ENCODE peak calls at places on chromosomes 6 and 20, in ten cellular contexts. D is DND-41, B is brain microvascular endothelial cell, L is MM.1S, Z is Panc1, P is transverse colon, J is right lobe of liver, G is SJSA1, F is breast epithelium, Q is Karpas-422. A is an unnamed sample. For H3K27me3 and H3K36me3, the result is how much of the 10 kb centered on the place peaks cover.

GRCh38 chr6:8904754-8905153 is 469.4 kb upstream of the SLC35B3 start:
- DNase-seq in D (no peak), B (no peak), L (peak), Z (no peak), P (no peak), J (no peak), G (no peak), F (no peak), Q (peak), A (no peak)

GRCh38 chr6:157964139-157964538 is 17.5 kb upstream of the SYNJ2 start:
- DNase-seq in D (no peak), B (no peak), L (no peak), Z (no peak), P (no peak), J (no peak), G (no peak), F (no peak), Q (peak), A (no peak)

GRCh38 chr6:33744001-33744848 is 2.5 kb downstream of the IP6K3 start:
- DNase-seq in D (peak), B (peak), L (peak), Z (peak), P (peak), J (peak), G (peak), F (peak), Q (peak), A (no peak)

GRCh38 chr6:45608252-45608911 is 230.6 kb upstream of the SUPT3H start:
- DNase-seq in D (no peak), B (no peak), L (no peak), Z (no peak), P (no peak), J (no peak), G (no peak), F (no peak), Q (no peak), A (no peak)

GRCh38 chr20:62739067-62739466 is 30.4 kb downstream of the NTSR1 start:
- DNase-seq in D (no peak), B (no peak), L (no peak), Z (no peak), P (peak), J (no peak), G (no peak), F (peak), Q (no peak), A (peak)

GRCh38 chr6:50305660-50306059 is 255.9 kb upstream of the DEFB112 start:
- DNase-seq in D (no peak), B (peak), L (no peak), Z (no peak), P (no peak), J (no peak), G (no peak), F (no peak), Q (no peak), A (no peak)

GRCh38 chr20:43680976-43681375 is 14.1 kb downstream of the MYBL2 start:
- DNase-seq in D (no peak), B (no peak), L (peak), Z (no peak), P (no peak), J (no peak), G (no peak), F (no peak), Q (no peak), A (no peak)

GRCh38 chr6:8014947-8015346 is 49.2 kb downstream of the BLOC1S5 start:
- DNase-seq in D (no peak), B (no peak), L (no peak), Z (no peak), P (no peak), J (no peak), G (no peak), F (no peak), Q (no peak), A (no peak)

GRCh38 chr20:24610341-24611115 is 141.1 kb downstream of the SYNDIG1 start:
- DNase-seq in D (no peak), B (no peak), L (no peak), Z (no peak), P (no peak), J (no peak), G (peak), F (no peak), Q (no peak), A (no peak)

GRCh38 chr6:34934516-34934915 is 45.5 kb downstream of the ANKS1A start:
- DNase-seq in D (no peak), B (no peak), L (no peak), Z (no peak), P (peak), J (peak), G (no peak), F (peak), Q (no peak), A (peak)

DNA sequence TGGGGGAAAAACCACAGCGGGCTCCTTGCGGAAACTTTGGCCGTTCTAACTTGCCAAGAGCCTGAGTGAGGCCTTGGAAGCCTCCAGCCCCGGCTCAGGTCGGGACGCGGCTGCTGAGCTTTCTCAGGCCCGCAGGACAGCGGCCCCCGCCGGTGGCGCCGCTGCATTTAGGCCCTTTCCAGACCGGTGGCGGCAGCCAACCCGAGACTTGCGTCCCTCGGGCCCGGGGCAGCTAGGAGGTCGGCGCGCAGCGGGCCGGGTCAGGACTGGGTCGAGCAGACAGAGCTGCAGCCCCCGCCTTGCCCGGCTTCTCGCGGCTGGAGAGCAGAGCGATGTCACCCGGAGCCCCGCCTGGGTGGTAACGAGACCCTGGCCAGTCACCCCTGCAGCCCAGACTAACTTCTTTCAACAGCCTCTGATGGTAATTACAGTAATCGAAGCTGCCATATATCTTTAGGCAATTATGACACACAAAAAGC is 2.7 kb downstream of the NR2E1 start:
- DNase-seq in D (no peak), B (no peak), L (peak), Z (no peak), P (peak), J (no peak), G (no peak), F (no peak), Q (no peak), A (no peak)
- H3K27me3 ChIP-seq in D (under half), B (half or more), L (under half), Z (under half), P (half or more), J (under half), G (under half), F (half or more), Q (under half), A (under half)

DNA sequence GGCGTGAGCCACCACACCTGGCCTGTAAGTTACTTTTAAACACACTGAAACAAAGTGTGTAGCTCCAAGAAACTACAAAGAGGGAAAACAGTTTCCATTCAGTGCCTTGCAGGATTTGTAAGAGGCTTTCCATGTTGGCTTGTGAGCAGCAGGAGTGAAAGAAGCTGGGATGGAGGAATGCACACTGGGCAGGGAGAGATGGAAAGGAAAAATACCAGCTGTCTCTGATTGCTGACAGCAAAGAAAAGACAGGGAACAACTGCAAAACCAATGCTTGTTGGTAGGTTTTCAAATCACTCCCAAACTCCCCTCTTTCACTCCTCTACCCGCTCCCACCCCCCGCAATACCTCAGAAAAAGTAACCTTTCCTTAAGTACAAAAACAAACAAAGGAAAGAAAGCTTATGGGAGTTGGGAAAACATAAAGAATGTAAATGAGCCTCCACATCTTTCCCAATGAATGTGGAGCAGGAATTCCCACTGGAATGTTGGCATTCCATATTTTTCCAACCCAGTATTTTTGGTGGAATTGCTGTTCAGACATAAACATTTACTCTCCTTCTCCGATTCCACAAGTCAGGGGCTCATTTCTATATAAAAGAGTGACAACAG is 166.1 kb downstream of the THBS2 start:
- DNase-seq in D (no peak), B (no peak), L (no peak), Z (no peak), P (no peak), J (no peak), G (no peak), F (no peak), Q (no peak), A (no peak)
- H3K27ac ChIP-seq in D (no peak), B (no peak), L (no peak), Z (no peak), P (peak), J (no peak), G (peak), F (no peak), Q (no peak), A (no peak)

GRCh38 chr6:145929037-145929633 is 35.0 kb downstream of the SHPRH start:
- DNase-seq in D (no peak), B (peak), L (peak), Z (peak), P (no peak), J (no peak), G (no peak), F (no peak), Q (peak), A (no peak)

DNA sequence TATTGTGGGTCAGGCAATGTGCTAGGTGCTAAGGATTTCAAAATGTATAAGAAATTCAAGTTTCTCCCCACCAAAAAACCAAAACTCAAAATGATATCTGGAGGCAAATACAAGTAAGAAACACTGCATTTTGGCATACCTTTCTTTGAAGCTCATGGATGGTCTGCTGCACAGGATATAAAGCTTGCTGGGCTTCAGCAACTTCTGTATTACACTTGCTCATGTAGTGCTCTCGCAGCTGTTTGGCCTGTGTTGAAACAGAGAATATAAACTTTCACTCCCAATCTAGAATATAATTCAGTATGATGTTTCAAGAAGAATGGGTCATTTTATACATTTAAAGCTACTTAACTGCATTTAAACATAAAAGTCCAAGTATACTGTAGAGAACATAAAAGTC is 39.6 kb downstream of the SHPRH start:
- DNase-seq in D (no peak), B (no peak), L (no peak), Z (no peak), P (no peak), J (no peak), G (no peak), F (no peak), Q (no peak), A (no peak)
- H3K36me3 ChIP-seq in D (half or more), B (under half), L (under half), Z (under half), P (under half), J (under half), G (under half), F (under half), Q (half or more), A (under half)

DNA sequence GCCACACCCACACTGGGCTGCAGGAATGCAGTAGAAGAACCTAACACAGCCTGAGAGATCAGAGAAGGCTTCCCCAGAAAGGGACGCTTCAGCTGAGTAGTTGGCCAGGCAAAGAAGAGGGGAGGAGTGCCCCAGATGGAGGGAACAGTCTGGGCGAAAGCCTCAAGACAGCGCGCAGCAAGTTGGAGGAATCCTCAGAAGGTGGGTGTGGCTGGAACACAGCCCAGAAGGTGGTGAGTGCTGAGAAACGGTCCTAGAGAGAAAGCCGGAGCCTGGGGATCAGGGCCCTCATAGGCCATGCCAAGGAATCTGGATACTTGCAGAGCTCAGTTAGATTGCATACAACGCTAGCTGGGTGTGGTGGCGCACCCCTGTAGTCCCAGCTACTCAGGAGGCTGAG is 26.5 kb downstream of the CD40 start:
- DNase-seq in D (no peak), B (no peak), L (no peak), Z (no peak), P (no peak), J (no peak), G (no peak), F (no peak), Q (no peak), A (no peak)
- H3K27me3 ChIP-seq in D (under half), B (under half), L (half or more), Z (under half), P (half or more), J (under half), G (under half), F (under half), Q (under half), A (under half)

GRCh38 chr20:51926670-51927305 is 124.5 kb upstream of the SALL4 start:
- DNase-seq in D (no peak), B (no peak), L (no peak), Z (no peak), P (no peak), J (no peak), G (no peak), F (no peak), Q (no peak), A (no peak)
- H3K27ac ChIP-seq in D (no peak), B (no peak), L (no peak), Z (no peak), P (no peak), J (no peak), G (no peak), F (no peak), Q (no peak), A (no peak)

DNA sequence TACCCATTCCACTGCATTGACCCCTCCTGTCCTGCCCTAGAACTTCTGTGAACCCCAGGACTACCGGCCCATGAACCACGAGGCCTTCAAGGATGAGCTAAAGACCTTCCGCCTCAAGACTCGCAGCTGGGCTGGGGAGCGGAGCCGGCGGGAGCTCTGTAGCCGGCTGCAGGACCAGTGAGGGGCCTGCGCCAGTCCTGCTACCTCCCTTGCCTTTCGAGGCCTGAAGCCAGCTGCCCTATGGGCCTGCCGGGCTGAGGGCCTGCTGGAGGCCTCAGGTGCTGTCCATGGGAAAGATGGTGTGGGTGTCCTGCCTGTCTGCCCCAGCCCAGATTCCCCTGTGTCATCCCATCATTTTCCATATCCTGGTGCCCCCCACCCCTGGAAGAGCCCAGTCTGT is 8.7 kb downstream of the CDC25B start:
- DNase-seq in D (no peak), B (no peak), L (no peak), Z (no peak), P (no peak), J (no peak), G (no peak), F (no peak), Q (no peak), A (no peak)
- H3K36me3 ChIP-seq in D (half or more), B (under half), L (under half), Z (under half), P (under half), J (under half), G (half or more), F (under half), Q (under half), A (under half)

GRCh38 chr20:49415005-49415663 is 67.3 kb downstream of the KCNB1 start:
- DNase-seq in D (no peak), B (no peak), L (no peak), Z (no peak), P (no peak), J (no peak), G (no peak), F (no peak), Q (no peak), A (no peak)
- H3K27me3 ChIP-seq in D (half or more), B (under half), L (under half), Z (under half), P (under half), J (under half), G (under half), F (under half), Q (under half), A (under half)

GRCh38 chr20:18721716-18722115 is 91.9 kb upstream of the SCP2D1 start:
- DNase-seq in D (no peak), B (no peak), L (no peak), Z (no peak), P (no peak), J (no peak), G (no peak), F (no peak), Q (no peak), A (no peak)
- H3K27ac ChIP-seq in D (no peak), B (no peak), L (no peak), Z (no peak), P (no peak), J (no peak), G (no peak), F (no peak), Q (no peak), A (no peak)

GRCh38 chr20:35895476-35895875 is 58.8 kb downstream of the SCAND1 start:
- DNase-seq in D (no peak), B (no peak), L (no peak), Z (no peak), P (no peak), J (no peak), G (no peak), F (no peak), Q (no peak), A (no peak)

GRCh38 chr20:35891375-35891774 is 62.9 kb downstream of the SCAND1 start:
- DNase-seq in D (no peak), B (no peak), L (no peak), Z (no peak), P (no peak), J (no peak), G (no peak), F (no peak), Q (no peak), A (no peak)

GRCh38 chr20:35892871-35893270 is 61.4 kb downstream of the SCAND1 start:
- DNase-seq in D (no peak), B (no peak), L (no peak), Z (no peak), P (no peak), J (no peak), G (no peak), F (no peak), Q (no peak), A (no peak)

GRCh38 chr20:35899064-35899463 is 55.2 kb downstream of the SCAND1 start:
- DNase-seq in D (no peak), B (no peak), L (no peak), Z (no peak), P (no peak), J (no peak), G (no peak), F (no peak), Q (no peak), A (no peak)

DNA sequence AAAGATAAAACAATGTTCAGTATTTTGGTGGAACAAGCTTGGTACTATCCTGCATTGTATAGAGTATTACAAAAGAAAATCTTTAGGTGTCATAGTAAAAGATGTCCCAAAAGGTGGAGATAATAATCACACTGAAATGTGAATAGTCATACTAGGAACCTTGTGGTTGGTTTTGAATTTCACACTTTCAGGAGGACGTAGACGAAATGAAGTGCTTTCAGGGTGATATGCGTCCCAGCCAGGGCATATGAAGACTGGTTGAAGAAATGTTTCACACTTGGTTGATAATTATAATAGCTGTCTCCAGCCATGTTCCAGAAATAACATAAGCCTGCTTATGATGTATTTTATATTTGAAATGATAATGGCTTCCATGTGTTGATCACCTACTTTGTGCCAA is 60.4 kb downstream of the SCAND1 start:
- DNase-seq in D (no peak), B (no peak), L (no peak), Z (no peak), P (no peak), J (no peak), G (no peak), F (no peak), Q (no peak), A (no peak)
- H3K36me3 ChIP-seq in D (under half), B (under half), L (under half), Z (under half), P (under half), J (under half), G (under half), F (under half), Q (under half), A (under half)

GRCh38 chr6:41344865-41345264 is 9.5 kb downstream of the NCR2 start:
- DNase-seq in D (peak), B (no peak), L (no peak), Z (no peak), P (no peak), J (no peak), G (peak), F (no peak), Q (no peak), A (no peak)
- H3K27me3 ChIP-seq in D (under half), B (under half), L (under half), Z (under half), P (under half), J (under half), G (under half), F (under half), Q (under half), A (under half)

A was measured in pancreas.